ENCODE peak calls at places on chromosome 19, in eight cellular contexts. One of them, this sample, is unnamed.

GRCh38 chr19:588093-588742 is 1.5 kb upstream of the HCN2 start:
- DNase-seq in central memory CD8-positive, alpha-beta T cell: peak; percentile 42
- DNase-seq in ACHN: peak; percentile 80
- DNase-seq in B cell: no peak
- DNase-seq in neuronal stem cell: peak; percentile 49
- DNase-seq in stimulated activated CD8-positive, alpha-beta memory T cell treated with anti-CD3 and anti-CD28 coated beads, Interleukin-15, amount 100 ng/mL, for 48 hours: peak; percentile 63
- DNase-seq in MCF 10A: peak; percentile 94
- DNase-seq in SK-N-SH: peak; percentile 92
- DNase-seq in this sample: peak; percentile 76

GRCh38 chr19:57473646-57474045 is 3.7 kb downstream of the ZNF772 start:
- DNase-seq in ACHN: no peak
- DNase-seq in MCF 10A: no peak
- DNase-seq in SK-N-SH: no peak
- DNase-seq in central memory CD8-positive, alpha-beta T cell: no peak
- DNase-seq in neuronal stem cell: no peak
- DNase-seq in stimulated activated CD8-positive, alpha-beta memory T cell treated with anti-CD3 and anti-CD28 coated beads, Interleukin-15, amount 100 ng/mL, for 48 hours: no peak
- DNase-seq in B cell: no peak
- DNase-seq in this sample: peak; percentile 11

GRCh38 chr19:49546825-49547565 is 19.2 kb downstream of the RCN3 start:
- DNase-seq in MCF 10A: peak; percentile 94
- DNase-seq in stimulated activated CD8-positive, alpha-beta memory T cell treated with anti-CD3 and anti-CD28 coated beads, Interleukin-15, amount 100 ng/mL, for 48 hours: no peak
- DNase-seq in central memory CD8-positive, alpha-beta T cell: peak; percentile 68
- DNase-seq in SK-N-SH: peak; percentile 83
- DNase-seq in B cell: peak; percentile 78
- DNase-seq in neuronal stem cell: peak; percentile 93
- DNase-seq in ACHN: peak; percentile 85
- DNase-seq in this sample: peak; percentile 87

GRCh38 chr19:27776524-27776923 is 1436.4 kb downstream of the UQCRFS1 start:
- DNase-seq in ACHN: no peak
- DNase-seq in central memory CD8-positive, alpha-beta T cell: no peak
- DNase-seq in SK-N-SH: no peak
- DNase-seq in MCF 10A: no peak
- DNase-seq in B cell: no peak
- DNase-seq in stimulated activated CD8-positive, alpha-beta memory T cell treated with anti-CD3 and anti-CD28 coated beads, Interleukin-15, amount 100 ng/mL, for 48 hours: no peak
- DNase-seq in neuronal stem cell: no peak
- DNase-seq in this sample: no peak

GRCh38 chr19:11478167-11479089 is 2.4 kb downstream of the ELAVL3 start:
- DNase-seq in SK-N-SH: no peak
- DNase-seq in B cell: no peak
- DNase-seq in ACHN: no peak
- DNase-seq in central memory CD8-positive, alpha-beta T cell: no peak
- DNase-seq in neuronal stem cell: no peak
- DNase-seq in stimulated activated CD8-positive, alpha-beta memory T cell treated with anti-CD3 and anti-CD28 coated beads, Interleukin-15, amount 100 ng/mL, for 48 hours: no peak
- DNase-seq in MCF 10A: no peak
- DNase-seq in this sample: no peak

GRCh38 chr19:1236566-1236965 is 1.2 kb downstream of the CBARP start:
- DNase-seq in SK-N-SH: peak; percentile 88
- DNase-seq in ACHN: no peak
- DNase-seq in stimulated activated CD8-positive, alpha-beta memory T cell treated with anti-CD3 and anti-CD28 coated beads, Interleukin-15, amount 100 ng/mL, for 48 hours: no peak
- DNase-seq in B cell: no peak
- DNase-seq in MCF 10A: no peak
- DNase-seq in central memory CD8-positive, alpha-beta T cell: no peak
- DNase-seq in neuronal stem cell: no peak
- DNase-seq in this sample: no peak

GRCh38 chr19:39846176-39846677 is at the start of gene FBL:
- DNase-seq in stimulated activated CD8-positive, alpha-beta memory T cell treated with anti-CD3 and anti-CD28 coated beads, Interleukin-15, amount 100 ng/mL, for 48 hours: peak; percentile 94
- DNase-seq in central memory CD8-positive, alpha-beta T cell: peak; percentile 95
- DNase-seq in ACHN: peak; percentile 88
- DNase-seq in B cell: peak; percentile 96
- DNase-seq in SK-N-SH: peak; percentile 98
- DNase-seq in MCF 10A: peak; percentile 94
- DNase-seq in neuronal stem cell: peak; percentile 88
- DNase-seq in this sample: peak; percentile 88

GRCh38 chr19:46000497-46001246 is 5.4 kb downstream of the CCDC61 start:
- DNase-seq in stimulated activated CD8-positive, alpha-beta memory T cell treated with anti-CD3 and anti-CD28 coated beads, Interleukin-15, amount 100 ng/mL, for 48 hours: peak; percentile 50
- DNase-seq in central memory CD8-positive, alpha-beta T cell: peak; percentile 37
- DNase-seq in neuronal stem cell: peak; percentile 40
- DNase-seq in ACHN: no peak
- DNase-seq in MCF 10A: peak; percentile 9
- DNase-seq in B cell: peak; percentile 57
- DNase-seq in SK-N-SH: peak; percentile 95
- DNase-seq in this sample: peak; percentile 18

GRCh38 chr19:47729799-47730520 is 15.4 kb upstream of the NOP53 start:
- DNase-seq in MCF 10A: peak; percentile 76
- DNase-seq in SK-N-SH: peak; percentile 91
- DNase-seq in ACHN: peak; percentile 75
- DNase-seq in central memory CD8-positive, alpha-beta T cell: no peak
- DNase-seq in stimulated activated CD8-positive, alpha-beta memory T cell treated with anti-CD3 and anti-CD28 coated beads, Interleukin-15, amount 100 ng/mL, for 48 hours: peak; percentile 56
- DNase-seq in neuronal stem cell: no peak
- DNase-seq in B cell: no peak
- DNase-seq in this sample: no peak

GRCh38 chr19:39946532-39946931 is 12.1 kb upstream of the FCGBP start:
- DNase-seq in central memory CD8-positive, alpha-beta T cell: no peak
- DNase-seq in ACHN: peak; percentile 1
- DNase-seq in B cell: no peak
- DNase-seq in SK-N-SH: no peak
- DNase-seq in stimulated activated CD8-positive, alpha-beta memory T cell treated with anti-CD3 and anti-CD28 coated beads, Interleukin-15, amount 100 ng/mL, for 48 hours: no peak
- DNase-seq in neuronal stem cell: no peak
- DNase-seq in MCF 10A: peak; percentile 38
- DNase-seq in this sample: peak; percentile 62

GRCh38 chr19:52212572-52213255 is 22.9 kb downstream of the PPP2R1A start:
- DNase-seq in central memory CD8-positive, alpha-beta T cell: no peak
- DNase-seq in MCF 10A: no peak
- DNase-seq in ACHN: no peak
- DNase-seq in stimulated activated CD8-positive, alpha-beta memory T cell treated with anti-CD3 and anti-CD28 coated beads, Interleukin-15, amount 100 ng/mL, for 48 hours: no peak
- DNase-seq in neuronal stem cell: no peak
- DNase-seq in B cell: no peak
- DNase-seq in SK-N-SH: no peak
- DNase-seq in this sample: no peak